ENCODE peak calls at places on chromosomes 4 and X, in five cellular contexts. One of them, this sample, is unnamed.

GRCh38 chrX:30713061-30713525 is 59.9 kb downstream of the GK start:
- DNase-seq in right atrium auricular region: no peak
- DNase-seq in activated naive CD8-positive, alpha-beta T cell treated with anti-CD3 and anti-CD28 coated beads for 36 hours: peak
- DNase-seq in activated T-helper 1 cell treated with anti-CD3 and anti-CD28 coated beads, Interleukin-12 subunit alpha, Interleukin-12 subunit beta, Interleukin-2, Interleukin-4 antibody, amounts not matched to agents 30 ng/mL and 10 ng/mL and 1 ng/mL, durations not matched to agents 14 hours and 24 hours and 36 hours: peak
- DNase-seq in caudate nucleus: peak
- DNase-seq in this sample: no peak

GRCh38 chr4:20337261-20337664 is 85.6 kb downstream of the SLIT2 start:
- DNase-seq in right atrium auricular region: no peak
- DNase-seq in activated naive CD8-positive, alpha-beta T cell treated with anti-CD3 and anti-CD28 coated beads for 36 hours: no peak
- DNase-seq in activated T-helper 1 cell treated with anti-CD3 and anti-CD28 coated beads, Interleukin-12 subunit alpha, Interleukin-12 subunit beta, Interleukin-2, Interleukin-4 antibody, amounts not matched to agents 30 ng/mL and 10 ng/mL and 1 ng/mL, durations not matched to agents 14 hours and 24 hours and 36 hours: no peak
- DNase-seq in caudate nucleus: no peak
- DNase-seq in this sample: no peak

GRCh38 chrX:141467442-141467841 is 117.1 kb downstream of the SPANXA1 start:
- DNase-seq in right atrium auricular region: no peak
- DNase-seq in activated naive CD8-positive, alpha-beta T cell treated with anti-CD3 and anti-CD28 coated beads for 36 hours: no peak
- DNase-seq in activated T-helper 1 cell treated with anti-CD3 and anti-CD28 coated beads, Interleukin-12 subunit alpha, Interleukin-12 subunit beta, Interleukin-2, Interleukin-4 antibody, amounts not matched to agents 30 ng/mL and 10 ng/mL and 1 ng/mL, durations not matched to agents 14 hours and 24 hours and 36 hours: no peak
- DNase-seq in caudate nucleus: no peak
- DNase-seq in this sample: no peak

GRCh38 chr4:54852061-54852460 is 194.3 kb downstream of the KIT start:
- DNase-seq in right atrium auricular region: no peak
- DNase-seq in activated naive CD8-positive, alpha-beta T cell treated with anti-CD3 and anti-CD28 coated beads for 36 hours: no peak
- DNase-seq in activated T-helper 1 cell treated with anti-CD3 and anti-CD28 coated beads, Interleukin-12 subunit alpha, Interleukin-12 subunit beta, Interleukin-2, Interleukin-4 antibody, amounts not matched to agents 30 ng/mL and 10 ng/mL and 1 ng/mL, durations not matched to agents 14 hours and 24 hours and 36 hours: no peak
- DNase-seq in caudate nucleus: peak
- DNase-seq in this sample: no peak

GRCh38 chrX:53594354-53594753 is 92.2 kb downstream of the HUWE1 start:
- DNase-seq in right atrium auricular region: no peak
- DNase-seq in activated naive CD8-positive, alpha-beta T cell treated with anti-CD3 and anti-CD28 coated beads for 36 hours: no peak
- DNase-seq in activated T-helper 1 cell treated with anti-CD3 and anti-CD28 coated beads, Interleukin-12 subunit alpha, Interleukin-12 subunit beta, Interleukin-2, Interleukin-4 antibody, amounts not matched to agents 30 ng/mL and 10 ng/mL and 1 ng/mL, durations not matched to agents 14 hours and 24 hours and 36 hours: no peak
- DNase-seq in caudate nucleus: no peak
- DNase-seq in this sample: no peak

GRCh38 chrX:40773188-40773587 is 37.8 kb upstream of the MED14 start:
- DNase-seq in right atrium auricular region: no peak
- DNase-seq in activated naive CD8-positive, alpha-beta T cell treated with anti-CD3 and anti-CD28 coated beads for 36 hours: no peak
- DNase-seq in activated T-helper 1 cell treated with anti-CD3 and anti-CD28 coated beads, Interleukin-12 subunit alpha, Interleukin-12 subunit beta, Interleukin-2, Interleukin-4 antibody, amounts not matched to agents 30 ng/mL and 10 ng/mL and 1 ng/mL, durations not matched to agents 14 hours and 24 hours and 36 hours: no peak
- DNase-seq in caudate nucleus: no peak
- DNase-seq in this sample: no peak

GRCh38 chrX:64394874-64395567 is at the start of gene MTMR8:
- DNase-seq in right atrium auricular region: peak
- DNase-seq in activated naive CD8-positive, alpha-beta T cell treated with anti-CD3 and anti-CD28 coated beads for 36 hours: peak
- DNase-seq in activated T-helper 1 cell treated with anti-CD3 and anti-CD28 coated beads, Interleukin-12 subunit alpha, Interleukin-12 subunit beta, Interleukin-2, Interleukin-4 antibody, amounts not matched to agents 30 ng/mL and 10 ng/mL and 1 ng/mL, durations not matched to agents 14 hours and 24 hours and 36 hours: peak
- DNase-seq in caudate nucleus: peak
- DNase-seq in this sample: no peak

GRCh38 chr4:6767725-6768538 is 14.6 kb upstream of the KIAA0232 start:
- DNase-seq in right atrium auricular region: no peak
- DNase-seq in activated naive CD8-positive, alpha-beta T cell treated with anti-CD3 and anti-CD28 coated beads for 36 hours: no peak
- DNase-seq in activated T-helper 1 cell treated with anti-CD3 and anti-CD28 coated beads, Interleukin-12 subunit alpha, Interleukin-12 subunit beta, Interleukin-2, Interleukin-4 antibody, amounts not matched to agents 30 ng/mL and 10 ng/mL and 1 ng/mL, durations not matched to agents 14 hours and 24 hours and 36 hours: no peak
- DNase-seq in caudate nucleus: no peak
- DNase-seq in this sample: no peak

GRCh38 chrX:30653415-30654131 is at the start of gene GK:
- DNase-seq in right atrium auricular region: no peak
- DNase-seq in activated naive CD8-positive, alpha-beta T cell treated with anti-CD3 and anti-CD28 coated beads for 36 hours: no peak
- DNase-seq in activated T-helper 1 cell treated with anti-CD3 and anti-CD28 coated beads, Interleukin-12 subunit alpha, Interleukin-12 subunit beta, Interleukin-2, Interleukin-4 antibody, amounts not matched to agents 30 ng/mL and 10 ng/mL and 1 ng/mL, durations not matched to agents 14 hours and 24 hours and 36 hours: no peak
- DNase-seq in caudate nucleus: peak
- DNase-seq in this sample: no peak

GRCh38 chr4:174663254-174663653 is 141.0 kb upstream of the HPGD start:
- DNase-seq in right atrium auricular region: no peak
- DNase-seq in activated naive CD8-positive, alpha-beta T cell treated with anti-CD3 and anti-CD28 coated beads for 36 hours: no peak
- DNase-seq in activated T-helper 1 cell treated with anti-CD3 and anti-CD28 coated beads, Interleukin-12 subunit alpha, Interleukin-12 subunit beta, Interleukin-2, Interleukin-4 antibody, amounts not matched to agents 30 ng/mL and 10 ng/mL and 1 ng/mL, durations not matched to agents 14 hours and 24 hours and 36 hours: no peak
- DNase-seq in caudate nucleus: no peak
- DNase-seq in this sample: no peak

GRCh38 chrX:41409006-41409405 is 38.1 kb upstream of the NYX start:
- DNase-seq in right atrium auricular region: no peak
- DNase-seq in activated naive CD8-positive, alpha-beta T cell treated with anti-CD3 and anti-CD28 coated beads for 36 hours: no peak
- DNase-seq in activated T-helper 1 cell treated with anti-CD3 and anti-CD28 coated beads, Interleukin-12 subunit alpha, Interleukin-12 subunit beta, Interleukin-2, Interleukin-4 antibody, amounts not matched to agents 30 ng/mL and 10 ng/mL and 1 ng/mL, durations not matched to agents 14 hours and 24 hours and 36 hours: no peak
- DNase-seq in caudate nucleus: no peak
- DNase-seq in this sample: no peak

GRCh38 chrX:71198066-71198465 is 25.0 kb upstream of the GJB1 start:
- DNase-seq in right atrium auricular region: no peak
- DNase-seq in activated naive CD8-positive, alpha-beta T cell treated with anti-CD3 and anti-CD28 coated beads for 36 hours: no peak
- DNase-seq in activated T-helper 1 cell treated with anti-CD3 and anti-CD28 coated beads, Interleukin-12 subunit alpha, Interleukin-12 subunit beta, Interleukin-2, Interleukin-4 antibody, amounts not matched to agents 30 ng/mL and 10 ng/mL and 1 ng/mL, durations not matched to agents 14 hours and 24 hours and 36 hours: no peak
- DNase-seq in caudate nucleus: no peak
- DNase-seq in this sample: no peak

GRCh38 chr4:155973639-155974475 is 20.2 kb upstream of the CTSO start:
- DNase-seq in right atrium auricular region: no peak
- DNase-seq in activated naive CD8-positive, alpha-beta T cell treated with anti-CD3 and anti-CD28 coated beads for 36 hours: no peak
- DNase-seq in activated T-helper 1 cell treated with anti-CD3 and anti-CD28 coated beads, Interleukin-12 subunit alpha, Interleukin-12 subunit beta, Interleukin-2, Interleukin-4 antibody, amounts not matched to agents 30 ng/mL and 10 ng/mL and 1 ng/mL, durations not matched to agents 14 hours and 24 hours and 36 hours: no peak
- DNase-seq in caudate nucleus: no peak
- DNase-seq in this sample: no peak

GRCh38 chr4:168558587-168558986 is 61.7 kb downstream of the PALLD start:
- DNase-seq in right atrium auricular region: no peak
- DNase-seq in activated naive CD8-positive, alpha-beta T cell treated with anti-CD3 and anti-CD28 coated beads for 36 hours: no peak
- DNase-seq in activated T-helper 1 cell treated with anti-CD3 and anti-CD28 coated beads, Interleukin-12 subunit alpha, Interleukin-12 subunit beta, Interleukin-2, Interleukin-4 antibody, amounts not matched to agents 30 ng/mL and 10 ng/mL and 1 ng/mL, durations not matched to agents 14 hours and 24 hours and 36 hours: no peak
- DNase-seq in caudate nucleus: no peak
- DNase-seq in this sample: no peak

GRCh38 chr4:55635282-55635681 is 816 bp downstream of the NMU start:
- DNase-seq in right atrium auricular region: no peak
- DNase-seq in activated naive CD8-positive, alpha-beta T cell treated with anti-CD3 and anti-CD28 coated beads for 36 hours: no peak
- DNase-seq in activated T-helper 1 cell treated with anti-CD3 and anti-CD28 coated beads, Interleukin-12 subunit alpha, Interleukin-12 subunit beta, Interleukin-2, Interleukin-4 antibody, amounts not matched to agents 30 ng/mL and 10 ng/mL and 1 ng/mL, durations not matched to agents 14 hours and 24 hours and 36 hours: no peak
- DNase-seq in caudate nucleus: no peak
- DNase-seq in this sample: no peak

GRCh38 chrX:12139934-12140611 is 1.8 kb downstream of the FRMPD4 start:
- DNase-seq in right atrium auricular region: no peak
- DNase-seq in activated naive CD8-positive, alpha-beta T cell treated with anti-CD3 and anti-CD28 coated beads for 36 hours: no peak
- DNase-seq in activated T-helper 1 cell treated with anti-CD3 and anti-CD28 coated beads, Interleukin-12 subunit alpha, Interleukin-12 subunit beta, Interleukin-2, Interleukin-4 antibody, amounts not matched to agents 30 ng/mL and 10 ng/mL and 1 ng/mL, durations not matched to agents 14 hours and 24 hours and 36 hours: no peak
- DNase-seq in caudate nucleus: no peak
- DNase-seq in this sample: no peak

GRCh38 chrX:79154612-79155358 is 10.3 kb downstream of the GPR174 start:
- DNase-seq in right atrium auricular region: no peak
- DNase-seq in activated naive CD8-positive, alpha-beta T cell treated with anti-CD3 and anti-CD28 coated beads for 36 hours: no peak
- DNase-seq in activated T-helper 1 cell treated with anti-CD3 and anti-CD28 coated beads, Interleukin-12 subunit alpha, Interleukin-12 subunit beta, Interleukin-2, Interleukin-4 antibody, amounts not matched to agents 30 ng/mL and 10 ng/mL and 1 ng/mL, durations not matched to agents 14 hours and 24 hours and 36 hours: no peak
- DNase-seq in caudate nucleus: no peak
- DNase-seq in this sample: no peak

GRCh38 chr4:25113915-25114904 is 46.0 kb downstream of the SEPSECS start:
- DNase-seq in right atrium auricular region: no peak
- DNase-seq in activated naive CD8-positive, alpha-beta T cell treated with anti-CD3 and anti-CD28 coated beads for 36 hours: no peak
- DNase-seq in activated T-helper 1 cell treated with anti-CD3 and anti-CD28 coated beads, Interleukin-12 subunit alpha, Interleukin-12 subunit beta, Interleukin-2, Interleukin-4 antibody, amounts not matched to agents 30 ng/mL and 10 ng/mL and 1 ng/mL, durations not matched to agents 14 hours and 24 hours and 36 hours: no peak
- DNase-seq in caudate nucleus: no peak
- DNase-seq in this sample: no peak

GRCh38 chr4:56692576-56692975 is 11.5 kb upstream of the HOPX start:
- DNase-seq in right atrium auricular region: no peak
- DNase-seq in activated naive CD8-positive, alpha-beta T cell treated with anti-CD3 and anti-CD28 coated beads for 36 hours: no peak
- DNase-seq in activated T-helper 1 cell treated with anti-CD3 and anti-CD28 coated beads, Interleukin-12 subunit alpha, Interleukin-12 subunit beta, Interleukin-2, Interleukin-4 antibody, amounts not matched to agents 30 ng/mL and 10 ng/mL and 1 ng/mL, durations not matched to agents 14 hours and 24 hours and 36 hours: no peak
- DNase-seq in caudate nucleus: no peak
- DNase-seq in this sample: no peak

GRCh38 chr4:17197070-17197469 is 298.6 kb upstream of the LDB2 start:
- DNase-seq in right atrium auricular region: no peak
- DNase-seq in activated naive CD8-positive, alpha-beta T cell treated with anti-CD3 and anti-CD28 coated beads for 36 hours: no peak
- DNase-seq in activated T-helper 1 cell treated with anti-CD3 and anti-CD28 coated beads, Interleukin-12 subunit alpha, Interleukin-12 subunit beta, Interleukin-2, Interleukin-4 antibody, amounts not matched to agents 30 ng/mL and 10 ng/mL and 1 ng/mL, durations not matched to agents 14 hours and 24 hours and 36 hours: no peak
- DNase-seq in caudate nucleus: no peak
- DNase-seq in this sample: no peak

GRCh38 chr4:71217688-71218087 is 121.1 kb upstream of the SLC4A4 start:
- DNase-seq in right atrium auricular region: no peak
- DNase-seq in activated naive CD8-positive, alpha-beta T cell treated with anti-CD3 and anti-CD28 coated beads for 36 hours: no peak
- DNase-seq in activated T-helper 1 cell treated with anti-CD3 and anti-CD28 coated beads, Interleukin-12 subunit alpha, Interleukin-12 subunit beta, Interleukin-2, Interleukin-4 antibody, amounts not matched to agents 30 ng/mL and 10 ng/mL and 1 ng/mL, durations not matched to agents 14 hours and 24 hours and 36 hours: no peak
- DNase-seq in caudate nucleus: no peak
- DNase-seq in this sample: no peak

GRCh38 chr4:169008478-169008877 is 1.6 kb downstream of the CBR4 start:
- DNase-seq in right atrium auricular region: no peak
- DNase-seq in activated naive CD8-positive, alpha-beta T cell treated with anti-CD3 and anti-CD28 coated beads for 36 hours: no peak
- DNase-seq in activated T-helper 1 cell treated with anti-CD3 and anti-CD28 coated beads, Interleukin-12 subunit alpha, Interleukin-12 subunit beta, Interleukin-2, Interleukin-4 antibody, amounts not matched to agents 30 ng/mL and 10 ng/mL and 1 ng/mL, durations not matched to agents 14 hours and 24 hours and 36 hours: no peak
- DNase-seq in caudate nucleus: no peak
- DNase-seq in this sample: no peak

GRCh38 chr4:37609621-37610020 is 76.6 kb downstream of the RELL1 start:
- DNase-seq in right atrium auricular region: no peak
- DNase-seq in activated naive CD8-positive, alpha-beta T cell treated with anti-CD3 and anti-CD28 coated beads for 36 hours: no peak
- DNase-seq in activated T-helper 1 cell treated with anti-CD3 and anti-CD28 coated beads, Interleukin-12 subunit alpha, Interleukin-12 subunit beta, Interleukin-2, Interleukin-4 antibody, amounts not matched to agents 30 ng/mL and 10 ng/mL and 1 ng/mL, durations not matched to agents 14 hours and 24 hours and 36 hours: no peak
- DNase-seq in caudate nucleus: no peak
- DNase-seq in this sample: no peak

GRCh38 chr4:48653217-48654014 is 126.7 kb downstream of the FRYL start:
- DNase-seq in right atrium auricular region: peak
- DNase-seq in activated naive CD8-positive, alpha-beta T cell treated with anti-CD3 and anti-CD28 coated beads for 36 hours: peak
- DNase-seq in activated T-helper 1 cell treated with anti-CD3 and anti-CD28 coated beads, Interleukin-12 subunit alpha, Interleukin-12 subunit beta, Interleukin-2, Interleukin-4 antibody, amounts not matched to agents 30 ng/mL and 10 ng/mL and 1 ng/mL, durations not matched to agents 14 hours and 24 hours and 36 hours: no peak
- DNase-seq in caudate nucleus: peak
- DNase-seq in this sample: no peak

GRCh38 chr4:111991797-111992196 is 153.5 kb upstream of the FAM241A start:
- DNase-seq in right atrium auricular region: no peak
- DNase-seq in activated naive CD8-positive, alpha-beta T cell treated with anti-CD3 and anti-CD28 coated beads for 36 hours: no peak
- DNase-seq in activated T-helper 1 cell treated with anti-CD3 and anti-CD28 coated beads, Interleukin-12 subunit alpha, Interleukin-12 subunit beta, Interleukin-2, Interleukin-4 antibody, amounts not matched to agents 30 ng/mL and 10 ng/mL and 1 ng/mL, durations not matched to agents 14 hours and 24 hours and 36 hours: no peak
- DNase-seq in caudate nucleus: no peak
- DNase-seq in this sample: no peak

GRCh38 chr4:185640809-185641675 is 105.7 kb upstream of the PDLIM3 start:
- DNase-seq in right atrium auricular region: no peak
- DNase-seq in activated naive CD8-positive, alpha-beta T cell treated with anti-CD3 and anti-CD28 coated beads for 36 hours: no peak
- DNase-seq in activated T-helper 1 cell treated with anti-CD3 and anti-CD28 coated beads, Interleukin-12 subunit alpha, Interleukin-12 subunit beta, Interleukin-2, Interleukin-4 antibody, amounts not matched to agents 30 ng/mL and 10 ng/mL and 1 ng/mL, durations not matched to agents 14 hours and 24 hours and 36 hours: no peak
- DNase-seq in caudate nucleus: no peak
- DNase-seq in this sample: no peak

This sample was measured in vagina.